ENCODE peak calls at places on chromosome 19, in four cellular contexts. S, D, G and C are unnamed samples.

GRCh38 chr19:28289294-28290063 is 923.5 kb downstream of the UQCRFS1 start:
- DNase-seq in S (no peak), D (no peak), G (no peak), C (no peak)

GRCh38 chr19:34502582-34503545 is 21.3 kb downstream of the WTIP start:
- DNase-seq in D (no peak), S (peak), G (no peak), C (peak)

GRCh38 chr19:7337380-7338194 is 11.2 kb upstream of the ARHGEF18 start:
- DNase-seq in D (no peak), G (peak), S (peak), C (peak)

GRCh38 chr19:49361438-49362047 is 673 bp downstream of the TEAD2 start:
- DNase-seq in S (peak), G (no peak), D (peak), C (peak)

GRCh38 chr19:1989513-1990229 is 25.8 kb downstream of the BTBD2 start:
- DNase-seq in S (no peak), G (no peak), D (no peak), C (no peak)

GRCh38 chr19:41641879-41642485 is 15.1 kb upstream of the CEACAM4 start:
- DNase-seq in S (peak), D (peak), G (peak), C (no peak)

GRCh38 chr19:49058592-49058991 is 1.0 kb upstream of the CGB7 start:
- DNase-seq in S (peak), D (no peak), G (peak), C (no peak)

GRCh38 chr19:18939922-18940775 is 868 bp downstream of the HOMER3 start:
- DNase-seq in D (peak), G (no peak), S (peak), C (peak)

GRCh38 chr19:42279148-42279901 is 10.3 kb downstream of the CIC start:
- DNase-seq in G (no peak), S (no peak), D (no peak), C (peak)

GRCh38 chr19:12833747-12834417 is 497 bp downstream of the RTBDN start:
- DNase-seq in G (peak), S (peak), D (no peak), C (no peak)

GRCh38 chr19:46607441-46607841 is 6.3 kb downstream of the CALM3 start:
- DNase-seq in G (no peak), S (no peak), D (no peak), C (peak)

GRCh38 chr19:11155373-11156120 is at the start of gene SPC24:
- DNase-seq in D (peak), G (peak), S (peak), C (peak)

GRCh38 chr19:48510421-48511268 is 990 bp downstream of the LMTK3 start:
- DNase-seq in G (peak), D (peak), S (peak), C (peak)

GRCh38 chr19:34260771-34261173 is 6.4 kb downstream of the GARRE1 start:
- DNase-seq in D (no peak), S (no peak), G (no peak), C (no peak)

GRCh38 chr19:32458500-32459123 is 53.0 kb downstream of the DPY19L3 start:
- DNase-seq in D (no peak), S (peak), G (no peak), C (no peak)

GRCh38 chr19:32464279-32464678 is 58.7 kb downstream of the DPY19L3 start:
- DNase-seq in G (no peak), D (no peak), S (no peak), C (no peak)

GRCh38 chr19:32459199-32459865 is 53.8 kb downstream of the DPY19L3 start:
- DNase-seq in D (no peak), G (no peak), S (no peak), C (no peak)

GRCh38 chr19:32457540-32457939 is 52.0 kb downstream of the DPY19L3 start:
- DNase-seq in D (no peak), G (no peak), S (no peak), C (no peak)

GRCh38 chr19:32460476-32460875 is 54.9 kb downstream of the DPY19L3 start:
- DNase-seq in S (no peak), G (no peak), D (no peak), C (no peak)
- TF ChIP-seq CTCF in S (no peak), G (no peak), D (no peak), C (no peak)

GRCh38 chr19:4831351-4832340 is at the start of gene TICAM1:
- DNase-seq in S (peak), D (peak), G (peak), C (peak)
- TF ChIP-seq CTCF in S (no peak), D (no peak), G (peak), C (no peak)

GRCh38 chr19:31612873-31613272 is 263.6 kb upstream of the TSHZ3 start:
- DNase-seq in D (no peak), G (no peak), S (no peak), C (no peak)

GRCh38 chr19:31610036-31610435 is 260.8 kb upstream of the TSHZ3 start:
- DNase-seq in S (no peak), G (no peak), D (no peak), C (no peak)

GRCh38 chr19:31611348-31611877 is 262.2 kb upstream of the TSHZ3 start:
- DNase-seq in S (no peak), D (no peak), G (no peak), C (no peak)

GRCh38 chr19:31616031-31616430 is 266.8 kb upstream of the TSHZ3 start:
- DNase-seq in D (no peak), G (no peak), S (no peak), C (no peak)

GRCh38 chr19:31613683-31614219 is 264.5 kb upstream of the TSHZ3 start:
- DNase-seq in G (no peak), D (no peak), S (no peak), C (no peak)
- TF ChIP-seq CTCF in G (no peak), D (no peak), S (no peak), C (no peak)

GRCh38 chr19:39148939-39149529 is 23.4 kb downstream of the PAK4 start:
- DNase-seq in G (no peak), D (no peak), S (no peak), C (no peak)

GRCh38 chr19:39152066-39152465 is 26.5 kb downstream of the PAK4 start:
- DNase-seq in D (no peak), S (no peak), G (no peak), C (no peak)

GRCh38 chr19:39150235-39150634 is 24.6 kb downstream of the PAK4 start:
- DNase-seq in G (no peak), D (no peak), S (no peak), C (no peak)

GRCh38 chr19:39150807-39151206 is 25.2 kb downstream of the PAK4 start:
- DNase-seq in D (no peak), S (no peak), G (no peak), C (no peak)

DNA sequence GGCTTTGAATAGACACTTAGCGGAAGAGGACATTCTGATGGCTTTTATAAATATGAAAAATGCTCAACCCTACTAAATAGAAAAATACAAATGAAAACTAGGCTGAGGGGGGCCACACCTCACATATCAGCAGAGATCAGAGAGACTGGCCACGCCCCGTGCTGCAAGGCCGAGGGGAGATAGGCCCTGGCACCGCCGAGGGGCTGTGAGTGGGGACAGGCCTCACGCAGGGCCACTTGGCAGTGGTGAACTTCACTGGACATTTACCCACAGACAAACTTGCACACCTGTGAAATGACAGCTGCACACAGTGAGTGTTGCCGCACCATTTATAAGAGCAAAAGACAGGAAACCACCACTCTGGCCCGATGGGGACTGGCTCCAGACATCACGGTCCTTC is 25.6 kb downstream of the PAK4 start:
- DNase-seq in D (no peak), S (no peak), G (no peak), C (no peak)
- TF ChIP-seq CTCF in D (no peak), S (no peak), G (no peak), C (no peak)

DNA sequence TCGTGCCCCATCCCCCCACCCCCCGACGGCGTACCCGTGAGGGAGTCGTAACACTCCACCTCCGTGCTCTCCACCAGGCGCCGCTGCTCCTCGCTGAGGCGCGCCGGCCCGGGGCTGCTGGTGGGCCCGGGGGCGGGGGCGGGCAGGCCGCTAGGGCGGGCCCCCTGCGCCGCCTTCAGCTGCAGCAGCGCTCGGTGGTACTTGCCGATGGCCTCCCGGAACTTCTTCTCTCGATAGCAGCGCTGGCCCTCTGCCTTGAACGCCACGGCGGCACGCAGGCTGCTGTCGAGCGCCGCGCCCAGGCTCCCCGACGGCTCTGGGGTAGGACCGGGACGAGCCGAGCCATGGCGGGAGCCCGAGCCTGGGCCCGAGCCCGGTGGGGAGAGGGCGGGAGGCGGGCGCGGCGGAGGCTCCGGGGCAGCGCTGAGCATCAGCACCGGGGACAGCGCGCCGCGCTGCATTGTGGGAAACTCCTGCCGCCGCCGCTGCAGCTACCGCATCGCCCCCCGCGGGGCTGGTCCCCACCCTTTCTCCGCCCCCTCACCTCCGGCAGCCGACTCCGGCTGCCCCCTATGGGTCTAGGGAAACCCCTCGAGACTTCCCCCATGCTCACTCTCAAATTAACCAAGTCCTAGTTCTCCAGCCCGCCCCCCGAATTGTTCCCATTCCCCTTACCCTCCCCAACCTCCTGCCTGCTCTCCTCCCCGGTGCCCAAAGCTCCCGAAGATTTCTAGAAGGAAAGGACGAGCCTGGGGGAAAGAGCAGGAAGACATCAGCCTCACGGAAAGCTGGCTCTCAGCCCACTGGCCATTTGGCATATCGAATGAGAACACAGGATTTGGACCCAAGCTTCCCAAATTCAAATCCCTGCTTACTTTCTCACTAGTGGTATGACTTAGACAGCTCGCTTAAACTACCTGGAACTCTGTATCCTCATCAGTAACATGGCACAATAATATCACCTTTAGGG is at the start of gene TTC9B:
- DNase-seq in G (no peak), D (no peak), S (peak), C (no peak)
- TF ChIP-seq CTCF in G (no peak), D (no peak), S (no peak), C (no peak)

DNA sequence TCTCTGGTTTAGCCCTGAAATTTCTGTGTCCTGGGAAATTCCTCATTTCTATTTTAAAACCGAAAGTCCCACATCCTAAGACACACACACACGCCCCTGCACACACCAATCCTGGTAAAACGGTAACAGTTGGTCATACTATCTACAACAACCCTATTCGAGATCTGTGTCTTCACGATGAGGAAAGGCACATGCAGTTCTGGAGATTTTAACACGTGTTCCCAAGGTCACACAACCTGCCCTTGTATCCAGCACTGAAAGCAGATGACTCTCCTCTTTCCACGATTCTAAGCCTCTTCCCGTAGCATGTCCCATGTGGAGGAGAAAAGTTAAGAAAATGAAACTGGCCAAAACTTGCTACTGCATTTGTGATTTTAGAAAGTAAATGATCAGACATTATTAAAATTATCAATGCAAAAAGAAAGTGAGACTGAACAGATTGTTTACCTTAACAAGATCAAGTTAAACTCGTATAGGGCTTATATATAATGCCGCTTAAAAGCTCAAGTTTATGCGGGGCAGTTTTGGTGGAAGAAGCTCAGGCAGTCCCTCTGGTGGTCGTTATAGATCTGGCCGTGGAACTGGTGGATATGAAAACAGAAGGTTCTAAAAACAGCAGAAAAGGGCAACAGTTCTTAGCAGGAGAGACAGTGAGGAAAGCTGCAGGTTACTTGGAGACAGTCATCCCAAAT is 32.7 kb downstream of the VSTM1 start:
- DNase-seq in S (no peak), D (no peak), G (no peak), C (no peak)
- TF ChIP-seq CTCF in S (no peak), D (no peak), G (peak), C (no peak)